ENCODE peak calls at places on chromosomes 11 and 22, in four cellular contexts. P is H1, O is K562, L is SK-N-SH. C is an unnamed sample.

GRCh38 chr11:34825670-34826383 is 90.4 kb downstream of the APIP start:
- DNase-seq in L (no peak), O (peak; percentile 26), P (no peak), C (no peak)

GRCh38 chr11:95584180-95584579 is 205.4 kb downstream of the FAM76B start:
- DNase-seq in P (no peak), L (no peak), O (no peak), C (no peak)

GRCh38 chr11:43789700-43790443 is 90.8 kb upstream of the ALKBH3 start:
- DNase-seq in P (no peak), L (no peak), O (no peak), C (no peak)

GRCh38 chr11:112581747-112582146 is 321.1 kb upstream of the PLET1 start:
- DNase-seq in P (no peak), O (no peak), L (no peak), C (no peak)

GRCh38 chr22:36613958-36614357 is 85.0 kb upstream of the EIF3D start:
- DNase-seq in P (no peak), L (no peak), O (no peak), C (no peak)

GRCh38 chr22:38863531-38864131 is 8.4 kb downstream of the CBX6 start:
- DNase-seq in P (no peak), O (no peak), L (no peak), C (peak; percentile 66)

GRCh38 chr22:24813861-24814770 is 8.1 kb downstream of the SGSM1 start:
- DNase-seq in L (no peak), O (no peak), P (no peak), C (no peak)

GRCh38 chr11:127939000-127939399 is 648.4 kb downstream of the ETS1 start:
- DNase-seq in P (no peak), O (no peak), L (no peak), C (no peak)

GRCh38 chr11:134275534-134276395 is at the start of gene GLB1L3:
- DNase-seq in O (peak; percentile 57), L (peak; percentile 84), P (peak; percentile 85), C (no peak)

GRCh38 chr11:2368178-2368850 is 8.8 kb upstream of the CD81 start:
- DNase-seq in P (no peak), L (no peak), O (no peak), C (no peak)

GRCh38 chr11:64778473-64779298 is at the start of gene SF1:
- DNase-seq in L (peak; percentile 95), O (peak; percentile 97), P (peak; percentile 97), C (peak; percentile 100)
- TF ChIP-seq EP300 in L (no peak), O (peak; percentile 54), P (no peak), C (peak; percentile 20)

GRCh38 chr22:50303848-50304527 is 3.5 kb downstream of the PLXNB2 start:
- DNase-seq in P (peak; percentile 73), O (peak; percentile 47), L (peak; percentile 63), C (peak; percentile 88)
- TF ChIP-seq CTCF in P (no peak), O (no peak), L (peak; percentile 13), C (no peak)

GRCh38 chr22:45793161-45793560 is 121.5 kb downstream of the ATXN10 start:
- DNase-seq in O (no peak), L (no peak), P (no peak), C (no peak)
- TF ChIP-seq EP300 in O (no peak), L (no peak), P (no peak), C (no peak)

GRCh38 chr11:12016246-12016645 is 7.8 kb upstream of the DKK3 start:
- DNase-seq in O (no peak), P (no peak), L (no peak), C (no peak)
- TF ChIP-seq CTCF in O (peak; percentile 21), P (no peak), L (peak; percentile 24), C (no peak)

DNA sequence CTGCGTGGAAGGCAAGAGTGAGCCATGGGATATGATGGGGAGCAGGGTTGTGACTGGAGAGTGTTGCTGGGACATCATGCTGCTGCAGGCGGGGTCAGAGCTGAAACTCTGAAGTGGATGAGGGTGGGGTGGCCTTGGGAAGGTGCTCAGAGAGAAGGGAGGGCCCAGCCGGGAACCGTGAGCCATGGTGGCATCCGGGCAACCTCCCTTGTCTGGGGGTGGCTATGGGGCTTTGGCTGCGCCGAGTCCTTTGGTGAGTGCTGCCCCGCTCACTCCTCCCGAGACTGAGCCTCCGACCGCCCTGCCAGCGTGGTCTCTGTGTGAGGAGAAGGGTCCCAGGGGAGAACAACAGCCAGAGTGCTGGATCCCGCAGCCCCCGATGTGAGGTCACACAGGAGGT is 632.0 kb downstream of the BRD1 start:
- DNase-seq in L (no peak), P (no peak), O (no peak), C (peak; percentile 27)
- TF ChIP-seq EP300 in L (no peak), P (no peak), O (no peak), C (no peak)

DNA sequence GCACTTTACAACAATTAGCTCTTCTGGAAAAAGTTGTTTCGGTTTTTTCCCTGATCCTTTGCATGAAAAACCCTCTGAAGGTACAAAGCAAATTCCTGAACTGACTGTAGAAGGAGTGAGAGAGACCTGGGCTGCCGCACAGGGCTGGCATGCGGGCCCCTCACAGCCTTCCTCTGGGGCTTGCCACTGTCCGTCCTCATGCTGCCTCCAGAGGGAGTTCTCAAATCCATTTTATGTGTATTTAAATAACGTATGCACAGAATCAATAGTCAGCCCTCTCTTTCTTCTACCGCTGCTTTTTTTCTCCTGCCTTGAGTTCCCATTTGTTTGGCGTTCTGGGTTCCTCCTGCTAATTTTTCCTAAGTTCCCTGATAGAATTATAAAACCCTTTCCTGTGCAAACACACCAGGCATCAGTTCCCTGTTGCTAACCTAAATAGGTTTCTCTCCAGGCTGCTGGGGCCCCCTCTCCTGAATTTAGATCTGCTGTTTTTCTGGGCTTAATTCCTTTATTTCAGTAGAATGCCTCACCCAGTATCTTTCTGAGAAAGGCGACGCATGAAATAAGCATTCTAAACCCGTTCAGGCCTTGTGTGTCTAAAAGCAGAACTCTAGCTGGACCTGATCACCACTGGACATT is 52.4 kb downstream of the PHF21B start:
- DNase-seq in P (no peak), O (no peak), L (no peak), C (no peak)
- TF ChIP-seq CTCF in P (peak; percentile 52), O (peak; percentile 2), L (peak; percentile 22), C (no peak)

GRCh38 chr11:58640386-58641023 is 18.0 kb downstream of the CNTF start:
- DNase-seq in L (no peak), P (no peak), O (no peak), C (no peak)
- TF ChIP-seq EP300 in L (no peak), P (no peak), O (no peak), C (no peak)